ENCODE peak calls at places on chromosomes 3 and 15, in eight cellular contexts. One of them, this sample, is unnamed. For H3K4me1, the result is how much of the 10 kb centered on the place peaks cover.

GRCh38 chr15:87827126-87827525 is 429.4 kb downstream of the NTRK3 start:
- DNase-seq in sigmoid colon: no peak
- DNase-seq in adrenal gland: no peak
- DNase-seq in Caco-2: no peak
- DNase-seq in endothelial cell of umbilical vein: no peak
- DNase-seq in gastrocnemius medialis: no peak
- DNase-seq in HepG2: no peak
- DNase-seq in BE2C: no peak
- DNase-seq in this sample: no peak

GRCh38 chr3:122857019-122857418 is 62.1 kb downstream of the SLC49A4 start:
- DNase-seq in gastrocnemius medialis: no peak
- DNase-seq in BE2C: no peak
- DNase-seq in Caco-2: no peak
- DNase-seq in adrenal gland: no peak
- DNase-seq in HepG2: no peak
- DNase-seq in endothelial cell of umbilical vein: no peak
- DNase-seq in sigmoid colon: no peak
- DNase-seq in this sample: no peak

GRCh38 chr15:60932051-60932915 is 296.8 kb downstream of the RORA start:
- DNase-seq in sigmoid colon: no peak
- DNase-seq in BE2C: no peak
- DNase-seq in HepG2: no peak
- DNase-seq in Caco-2: no peak
- DNase-seq in gastrocnemius medialis: peak
- DNase-seq in adrenal gland: peak
- DNase-seq in endothelial cell of umbilical vein: no peak
- DNase-seq in this sample: no peak

GRCh38 chr3:36597422-36597821 is 166.9 kb downstream of the DCLK3 start:
- DNase-seq in Caco-2: no peak
- DNase-seq in HepG2: no peak
- DNase-seq in sigmoid colon: no peak
- DNase-seq in endothelial cell of umbilical vein: no peak
- DNase-seq in adrenal gland: no peak
- DNase-seq in BE2C: no peak
- DNase-seq in gastrocnemius medialis: no peak
- DNase-seq in this sample: no peak

GRCh38 chr3:155178810-155179424 is 98.8 kb downstream of the MME start:
- DNase-seq in gastrocnemius medialis: no peak
- DNase-seq in adrenal gland: no peak
- DNase-seq in Caco-2: no peak
- DNase-seq in endothelial cell of umbilical vein: peak
- DNase-seq in HepG2: no peak
- DNase-seq in BE2C: no peak
- DNase-seq in sigmoid colon: no peak
- DNase-seq in this sample: no peak

GRCh38 chr15:49088996-49089395 is 42.8 kb upstream of the SECISBP2L start:
- DNase-seq in HepG2: no peak
- DNase-seq in sigmoid colon: no peak
- DNase-seq in Caco-2: no peak
- DNase-seq in gastrocnemius medialis: no peak
- DNase-seq in endothelial cell of umbilical vein: no peak
- DNase-seq in adrenal gland: no peak
- DNase-seq in BE2C: no peak
- DNase-seq in this sample: no peak

GRCh38 chr3:177824190-177824786 is 627.0 kb upstream of the TBL1XR1 start:
- DNase-seq in BE2C: peak
- DNase-seq in adrenal gland: peak
- DNase-seq in HepG2: peak
- DNase-seq in Caco-2: peak
- DNase-seq in endothelial cell of umbilical vein: peak
- DNase-seq in gastrocnemius medialis: peak
- DNase-seq in sigmoid colon: peak
- DNase-seq in this sample: peak

GRCh38 chr3:157921767-157922166 is 184.5 kb downstream of the SHOX2 start:
- DNase-seq in gastrocnemius medialis: no peak
- DNase-seq in adrenal gland: no peak
- DNase-seq in sigmoid colon: no peak
- DNase-seq in Caco-2: no peak
- DNase-seq in BE2C: no peak
- DNase-seq in HepG2: no peak
- DNase-seq in endothelial cell of umbilical vein: no peak
- DNase-seq in this sample: no peak

GRCh38 chr3:132254076-132254755 is 63.0 kb upstream of the ACP3 start:
- DNase-seq in HepG2: no peak
- DNase-seq in BE2C: no peak
- DNase-seq in sigmoid colon: no peak
- DNase-seq in Caco-2: no peak
- DNase-seq in endothelial cell of umbilical vein: no peak
- DNase-seq in gastrocnemius medialis: no peak
- DNase-seq in adrenal gland: no peak
- DNase-seq in this sample: no peak

GRCh38 chr3:171646357-171647133 is 163.7 kb downstream of the PLD1 start:
- DNase-seq in HepG2: peak
- DNase-seq in endothelial cell of umbilical vein: peak
- DNase-seq in adrenal gland: no peak
- DNase-seq in gastrocnemius medialis: no peak
- DNase-seq in BE2C: peak
- DNase-seq in Caco-2: no peak
- DNase-seq in sigmoid colon: no peak
- DNase-seq in this sample: no peak

GRCh38 chr15:78662028-78662427 is 21.0 kb upstream of the CHRNB4 start:
- DNase-seq in sigmoid colon: no peak
- DNase-seq in BE2C: no peak
- DNase-seq in HepG2: no peak
- DNase-seq in Caco-2: no peak
- DNase-seq in endothelial cell of umbilical vein: no peak
- DNase-seq in adrenal gland: no peak
- DNase-seq in gastrocnemius medialis: no peak
- DNase-seq in this sample: no peak

GRCh38 chr15:65211157-65211982 is at the start of gene CILP:
- DNase-seq in adrenal gland: peak
- DNase-seq in endothelial cell of umbilical vein: no peak
- DNase-seq in HepG2: no peak
- DNase-seq in BE2C: peak
- DNase-seq in gastrocnemius medialis: peak
- DNase-seq in sigmoid colon: peak
- DNase-seq in Caco-2: no peak
- DNase-seq in this sample: peak

GRCh38 chr3:135513106-135514063 is 452.1 kb upstream of the PPP2R3A start:
- DNase-seq in BE2C: peak
- DNase-seq in sigmoid colon: no peak
- DNase-seq in gastrocnemius medialis: no peak
- DNase-seq in endothelial cell of umbilical vein: no peak
- DNase-seq in adrenal gland: peak
- DNase-seq in HepG2: no peak
- DNase-seq in Caco-2: peak
- DNase-seq in this sample: no peak

GRCh38 chr3:112372396-112372795 is 39.4 kb downstream of the CD200 start:
- DNase-seq in adrenal gland: no peak
- DNase-seq in gastrocnemius medialis: no peak
- DNase-seq in HepG2: no peak
- DNase-seq in sigmoid colon: no peak
- DNase-seq in endothelial cell of umbilical vein: no peak
- DNase-seq in BE2C: no peak
- DNase-seq in Caco-2: no peak
- DNase-seq in this sample: no peak

GRCh38 chr3:138949002-138949418 is 2.0 kb downstream of the FOXL2NB start:
- DNase-seq in Caco-2: no peak
- DNase-seq in BE2C: no peak
- DNase-seq in adrenal gland: no peak
- DNase-seq in sigmoid colon: no peak
- DNase-seq in endothelial cell of umbilical vein: no peak
- DNase-seq in gastrocnemius medialis: no peak
- DNase-seq in HepG2: no peak
- DNase-seq in this sample: no peak

GRCh38 chr3:27900316-27900715 is 178.2 kb upstream of the EOMES start:
- DNase-seq in Caco-2: no peak
- DNase-seq in endothelial cell of umbilical vein: no peak
- DNase-seq in BE2C: no peak
- DNase-seq in sigmoid colon: no peak
- DNase-seq in HepG2: no peak
- DNase-seq in gastrocnemius medialis: no peak
- DNase-seq in adrenal gland: no peak
- DNase-seq in this sample: no peak

GRCh38 chr3:194009019-194009418 is 126.9 kb upstream of the HES1 start:
- DNase-seq in sigmoid colon: no peak
- DNase-seq in BE2C: no peak
- DNase-seq in endothelial cell of umbilical vein: no peak
- DNase-seq in Caco-2: no peak
- DNase-seq in gastrocnemius medialis: no peak
- DNase-seq in adrenal gland: no peak
- DNase-seq in HepG2: no peak
- DNase-seq in this sample: no peak

GRCh38 chr3:11757929-11758328 is 88.8 kb downstream of the TAMM41 start:
- DNase-seq in adrenal gland: no peak
- DNase-seq in endothelial cell of umbilical vein: no peak
- DNase-seq in gastrocnemius medialis: no peak
- DNase-seq in BE2C: no peak
- DNase-seq in Caco-2: no peak
- DNase-seq in sigmoid colon: no peak
- DNase-seq in HepG2: no peak
- DNase-seq in this sample: no peak

GRCh38 chr3:42702982-42703694 is 540 bp upstream of the HHATL start:
- DNase-seq in gastrocnemius medialis: no peak
- DNase-seq in HepG2: no peak
- DNase-seq in adrenal gland: no peak
- DNase-seq in Caco-2: no peak
- DNase-seq in endothelial cell of umbilical vein: no peak
- DNase-seq in BE2C: no peak
- DNase-seq in sigmoid colon: no peak
- DNase-seq in this sample: no peak

GRCh38 chr3:131526801-131527347 is 24.1 kb upstream of the MRPL3 start:
- DNase-seq in HepG2: peak
- DNase-seq in BE2C: peak
- DNase-seq in sigmoid colon: no peak
- DNase-seq in adrenal gland: peak
- DNase-seq in gastrocnemius medialis: no peak
- DNase-seq in Caco-2: no peak
- DNase-seq in endothelial cell of umbilical vein: peak
- DNase-seq in this sample: peak

GRCh38 chr3:106423321-106424225 is 554.8 kb upstream of the CBLB start:
- DNase-seq in HepG2: no peak
- DNase-seq in sigmoid colon: no peak
- DNase-seq in adrenal gland: no peak
- DNase-seq in gastrocnemius medialis: no peak
- DNase-seq in BE2C: no peak
- DNase-seq in endothelial cell of umbilical vein: no peak
- DNase-seq in Caco-2: no peak
- DNase-seq in this sample: no peak

GRCh38 chr3:49553690-49554634 is at the start of gene BSN:
- DNase-seq in Caco-2: peak
- DNase-seq in endothelial cell of umbilical vein: peak
- DNase-seq in BE2C: peak
- DNase-seq in sigmoid colon: peak
- DNase-seq in gastrocnemius medialis: peak
- DNase-seq in HepG2: peak
- DNase-seq in adrenal gland: peak
- DNase-seq in this sample: peak

DNA sequence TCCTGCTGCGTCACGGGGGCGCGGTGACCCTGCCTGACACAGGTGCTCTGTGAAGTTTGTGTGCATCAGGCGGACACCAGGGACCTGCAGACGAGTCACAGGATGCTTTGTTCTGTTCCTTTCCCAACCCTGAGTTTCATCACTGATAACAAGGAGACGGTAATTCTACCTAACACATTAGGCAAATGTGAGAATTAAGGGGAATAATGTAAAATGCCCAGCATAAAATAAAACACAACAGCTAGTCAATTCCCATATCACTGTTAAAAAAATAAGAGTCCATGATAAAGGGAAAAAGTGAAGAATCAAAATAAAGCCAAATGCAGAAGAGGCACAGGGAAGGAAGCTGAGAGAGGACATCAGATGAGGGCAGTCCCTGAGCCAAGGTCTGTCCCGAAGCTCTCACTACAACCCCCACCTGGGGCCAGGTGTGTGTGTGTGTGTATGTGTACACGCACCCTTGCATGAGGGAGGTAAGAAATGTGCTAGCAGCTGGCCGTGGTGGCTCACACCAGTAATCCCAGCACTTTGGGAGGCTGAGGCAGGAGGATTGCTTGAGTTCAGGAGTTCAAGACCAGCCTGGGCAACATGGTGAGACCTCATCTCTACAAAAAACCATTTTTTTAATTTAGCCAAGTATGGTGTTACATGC is 27.5 kb downstream of the PLA2G4D start:
- DNase-seq in gastrocnemius medialis: no peak
- DNase-seq in Caco-2: no peak
- DNase-seq in BE2C: no peak
- DNase-seq in sigmoid colon: no peak
- DNase-seq in HepG2: no peak
- DNase-seq in adrenal gland: no peak
- DNase-seq in endothelial cell of umbilical vein: no peak
- DNase-seq in this sample: no peak
- TF ChIP-seq CTCF in gastrocnemius medialis: no peak
- TF ChIP-seq CTCF in Caco-2: no peak
- TF ChIP-seq CTCF in BE2C: no peak
- TF ChIP-seq CTCF in sigmoid colon: no peak
- TF ChIP-seq CTCF in HepG2: no peak
- TF ChIP-seq CTCF in adrenal gland: no peak
- TF ChIP-seq CTCF in endothelial cell of umbilical vein: no peak
- TF ChIP-seq CTCF in this sample: no peak

GRCh38 chr3:190116551-190117067 is 4.1 kb downstream of the P3H2 start:
- DNase-seq in gastrocnemius medialis: no peak
- DNase-seq in sigmoid colon: no peak
- DNase-seq in adrenal gland: peak
- DNase-seq in endothelial cell of umbilical vein: no peak
- DNase-seq in Caco-2: no peak
- DNase-seq in BE2C: no peak
- DNase-seq in HepG2: no peak
- DNase-seq in this sample: no peak
- H3K4me3 ChIP-seq in gastrocnemius medialis: no peak
- H3K4me3 ChIP-seq in sigmoid colon: no peak
- H3K4me3 ChIP-seq in adrenal gland: no peak
- H3K4me3 ChIP-seq in endothelial cell of umbilical vein: no peak
- H3K4me3 ChIP-seq in Caco-2: no peak
- H3K4me3 ChIP-seq in BE2C: no peak
- H3K4me3 ChIP-seq in HepG2: no peak
- H3K4me3 ChIP-seq in this sample: no peak

DNA sequence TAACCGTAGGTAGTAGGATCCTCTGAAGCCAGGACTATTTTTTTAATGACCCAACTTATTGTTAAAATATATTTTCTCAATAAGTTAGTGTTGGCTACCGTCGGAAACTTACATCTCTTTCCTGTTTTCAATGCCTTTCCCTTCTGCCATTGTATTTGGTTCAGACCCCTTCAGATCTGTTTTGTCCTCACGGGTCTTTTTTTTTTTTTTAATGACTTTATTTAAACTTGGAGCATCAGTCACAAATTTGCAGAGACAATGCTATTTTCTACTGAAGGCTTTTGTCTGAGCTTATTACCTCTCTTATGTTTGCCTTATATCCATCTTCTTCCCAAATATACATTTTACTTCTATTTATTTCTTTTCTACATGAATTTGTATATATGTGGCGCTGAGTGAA is 47.6 kb downstream of the PDE8A start:
- DNase-seq in gastrocnemius medialis: no peak
- DNase-seq in adrenal gland: no peak
- DNase-seq in endothelial cell of umbilical vein: no peak
- DNase-seq in sigmoid colon: no peak
- DNase-seq in HepG2: no peak
- DNase-seq in Caco-2: no peak
- DNase-seq in BE2C: no peak
- DNase-seq in this sample: no peak
- H3K4me1 ChIP-seq in gastrocnemius medialis: under half
- H3K4me1 ChIP-seq in adrenal gland: under half
- H3K4me1 ChIP-seq in endothelial cell of umbilical vein: under half
- H3K4me1 ChIP-seq in sigmoid colon: half or more
- H3K4me1 ChIP-seq in HepG2: half or more
- H3K4me1 ChIP-seq in Caco-2: under half
- H3K4me1 ChIP-seq in BE2C: under half
- H3K4me1 ChIP-seq in this sample: half or more

GRCh38 chr15:31556494-31557150 is 230.0 kb downstream of the KLF13 start:
- DNase-seq in gastrocnemius medialis: no peak
- DNase-seq in endothelial cell of umbilical vein: no peak
- DNase-seq in sigmoid colon: no peak
- DNase-seq in BE2C: no peak
- DNase-seq in adrenal gland: no peak
- DNase-seq in HepG2: no peak
- DNase-seq in Caco-2: no peak
- DNase-seq in this sample: no peak
- TF ChIP-seq CTCF in gastrocnemius medialis: no peak
- TF ChIP-seq CTCF in endothelial cell of umbilical vein: no peak
- TF ChIP-seq CTCF in sigmoid colon: no peak
- TF ChIP-seq CTCF in BE2C: no peak
- TF ChIP-seq CTCF in adrenal gland: no peak
- TF ChIP-seq CTCF in HepG2: no peak
- TF ChIP-seq CTCF in Caco-2: no peak
- TF ChIP-seq CTCF in this sample: no peak

This sample was measured in left ventricle myocardium inferior.